ENCODE peak calls at places on chromosomes 3 and 15, in five cellular contexts. U is foreskin fibroblast, F is cardiac fibroblast, K is left ventricle myocardium inferior, V is brain microvascular endothelial cell. G is an unnamed sample.

GRCh38 chr3:129369711-129370110 is 58.7 kb downstream of the EFCAB12 start:
- DNase-seq in U (no peak), F (no peak), K (no peak), V (no peak), G (no peak)

GRCh38 chr3:153289334-153289808 is 127.3 kb downstream of the RAP2B start:
- DNase-seq in F (peak), V (peak), U (peak), K (no peak), G (peak)

GRCh38 chr3:79846148-79846933 is 78.5 kb upstream of the ROBO1 start:
- DNase-seq in F (no peak), V (no peak), U (no peak), K (no peak), G (no peak)

GRCh38 chr3:128060473-128061381 is 8.5 kb downstream of the SEC61A1 start:
- DNase-seq in U (peak), F (peak), K (no peak), V (peak), G (peak)

GRCh38 chr3:8839607-8840325 is 70.4 kb upstream of the OXTR start:
- DNase-seq in K (no peak), F (peak), V (no peak), U (no peak), G (no peak)

GRCh38 chr3:198076722-198077308 is 116.8 kb downstream of the LMLN start:
- DNase-seq in F (no peak), V (no peak), K (no peak), U (no peak), G (no peak)

GRCh38 chr3:49630784-49631183 is 43.4 kb upstream of the APEH start:
- DNase-seq in V (no peak), F (no peak), K (no peak), U (no peak), G (no peak)

GRCh38 chr15:48978638-48979037 is 14.9 kb upstream of the SHC4 start:
- DNase-seq in K (no peak), V (no peak), F (no peak), U (no peak), G (no peak)

GRCh38 chr15:87033056-87033455 is 953.4 kb downstream of the AGBL1 start:
- DNase-seq in K (no peak), U (no peak), V (peak), F (peak), G (peak)

GRCh38 chr15:48059786-48060185 is 61.0 kb upstream of the SLC24A5 start:
- DNase-seq in F (no peak), K (peak), V (no peak), U (peak), G (peak)

GRCh38 chr3:50651875-50652529 is 22.7 kb upstream of the DOCK3 start:
- DNase-seq in K (no peak), V (no peak), F (no peak), U (no peak), G (no peak)

GRCh38 chr3:168801792-168802191 is 706.1 kb upstream of the GOLIM4 start:
- DNase-seq in U (peak), V (peak), F (peak), K (no peak), G (peak)

GRCh38 chr15:61992518-61992917 is 67.7 kb downstream of the VPS13C start:
- DNase-seq in V (no peak), U (no peak), K (no peak), F (no peak), G (no peak)

GRCh38 chr15:92681141-92681622 is 25.6 kb upstream of the FAM174B start:
- DNase-seq in V (peak), F (peak), U (peak), K (no peak), G (peak)

GRCh38 chr3:120741837-120742197 is 499 bp downstream of the RABL3 start:
- DNase-seq in U (no peak), V (no peak), K (no peak), F (peak), G (peak)

GRCh38 chr3:59302442-59302841 is 252.6 kb upstream of the CFAP20DC start:
- DNase-seq in F (no peak), U (no peak), K (no peak), V (no peak), G (no peak)

GRCh38 chr3:128853826-128854225 is 25.6 kb upstream of the ACAD9 start:
- DNase-seq in V (no peak), U (no peak), K (no peak), F (no peak), G (no peak)

GRCh38 chr3:45003406-45003805 is 22.7 kb upstream of the CLEC3B start:
- DNase-seq in U (no peak), K (no peak), F (no peak), V (no peak), G (no peak)

GRCh38 chr3:188345223-188345622 is 191.3 kb downstream of the LPP start:
- DNase-seq in U (peak), F (peak), K (no peak), V (peak), G (peak)

GRCh38 chr3:194003128-194004057 is 132.6 kb upstream of the HES1 start:
- DNase-seq in F (peak), V (peak), U (peak), K (peak), G (peak)

GRCh38 chr15:88476635-88477038 is 9.1 kb downstream of the MRPS11 start:
- DNase-seq in F (peak), V (peak), U (peak), K (no peak), G (peak)

GRCh38 chr3:36201546-36201945 is 178.8 kb upstream of the STAC start:
- DNase-seq in F (no peak), K (no peak), U (no peak), V (no peak), G (no peak)

GRCh38 chr3:40970067-40970466 is 229.2 kb upstream of the CTNNB1 start:
- DNase-seq in F (no peak), K (no peak), V (no peak), U (no peak), G (no peak)

GRCh38 chr15:63402498-63403253 is 21.0 kb upstream of the CA12 start:
- DNase-seq in U (peak), V (peak), K (no peak), F (peak), G (peak)

GRCh38 chr3:128841926-128842920 is 37.2 kb upstream of the ACAD9 start:
- DNase-seq in U (no peak), F (no peak), V (no peak), K (no peak), G (no peak)

GRCh38 chr15:101137312-101137940 is 114.4 kb downstream of the CHSY1 start:
- DNase-seq in U (no peak), F (no peak), K (no peak), V (no peak), G (no peak)

GRCh38 chr15:45205192-45205591 is 17.4 kb upstream of the SHF start:
- DNase-seq in K (peak), V (peak), F (peak), U (peak), G (peak)

GRCh38 chr3:15055019-15055557 is 10.0 kb downstream of the MRPS25 start:
- DNase-seq in F (peak), K (no peak), U (peak), V (peak), G (no peak)

GRCh38 chr15:90174140-90174891 is 26.8 kb upstream of the SEMA4B start:
- DNase-seq in K (peak), V (no peak), F (peak), U (peak), G (no peak)

GRCh38 chr3:58535531-58536500 is 1.2 kb downstream of the ACOX2 start:
- DNase-seq in U (peak), K (no peak), V (no peak), F (no peak), G (peak)

GRCh38 chr3:149374391-149374790 is 3.1 kb downstream of the TM4SF1 start:
- DNase-seq in U (no peak), F (peak), V (no peak), K (no peak), G (no peak)
- TF ChIP-seq CTCF in U (no peak), F (no peak), V (no peak), K (no peak), G (no peak)

GRCh38 chr3:195096053-195096452 is 174.9 kb downstream of the XXYLT1 start:
- DNase-seq in V (no peak), U (no peak), K (no peak), F (no peak), G (no peak)

GRCh38 chr3:195095035-195095703 is 175.8 kb downstream of the XXYLT1 start:
- DNase-seq in V (no peak), U (peak), K (peak), F (no peak), G (no peak)

GRCh38 chr3:195095704-195096036 is 175.3 kb downstream of the XXYLT1 start:
- DNase-seq in F (no peak), U (peak), V (no peak), K (peak), G (no peak)

GRCh38 chr3:195094211-195094921 is 176.6 kb downstream of the XXYLT1 start:
- DNase-seq in F (no peak), V (no peak), U (no peak), K (peak), G (no peak)

GRCh38 chr3:195093731-195094130 is 177.2 kb downstream of the XXYLT1 start:
- DNase-seq in V (no peak), F (no peak), U (no peak), K (peak), G (no peak)
- H3K4me3 ChIP-seq in V (no peak), F (no peak), U (no peak), K (no peak), G (no peak)

GRCh38 chr3:115667175-115668065 is 44.1 kb downstream of the GAP43 start:
- DNase-seq in U (peak), F (peak), V (no peak), K (no peak), G (no peak)
- TF ChIP-seq CTCF in U (no peak), F (no peak), V (peak), K (no peak), G (peak)

DNA sequence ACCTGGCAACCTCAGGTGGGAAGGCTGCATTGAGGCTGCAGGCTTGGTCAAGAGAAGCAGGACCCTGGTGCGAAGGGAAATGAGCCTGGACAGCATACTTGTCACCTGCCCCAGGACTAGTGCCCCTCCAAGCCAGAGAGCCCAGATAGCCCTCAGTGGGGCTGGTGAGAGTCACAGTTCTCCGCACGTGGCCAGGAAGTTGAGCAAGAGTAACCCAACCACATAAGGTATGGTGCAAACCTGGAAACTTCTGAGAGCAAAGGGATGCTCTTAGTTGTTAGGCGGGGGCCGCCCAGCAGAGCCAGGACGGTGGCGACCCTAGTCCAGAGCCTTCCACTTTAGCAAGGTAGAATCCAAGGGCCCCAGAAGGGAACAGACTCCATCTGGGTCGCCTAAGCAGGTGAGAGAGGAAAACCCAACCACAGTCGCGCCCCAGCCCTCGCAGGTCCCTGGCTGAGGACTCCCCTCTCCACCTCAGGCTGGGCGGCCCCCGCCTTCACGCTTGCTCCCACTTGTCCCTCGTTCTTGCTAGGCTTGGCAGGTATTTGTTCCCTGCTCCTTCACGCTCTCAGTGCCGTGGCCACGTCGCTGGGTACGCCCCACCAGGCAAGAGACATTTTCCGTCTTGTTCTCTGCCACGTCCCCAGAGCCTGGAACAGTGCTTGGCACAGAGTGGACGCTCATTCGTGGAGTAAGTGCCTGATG is 1.1 kb upstream of the VPS18 start:
- DNase-seq in U (no peak), F (peak), K (no peak), V (no peak), G (no peak)
- H3K4me3 ChIP-seq in U (no peak), F (no peak), K (peak), V (no peak), G (no peak)

DNA sequence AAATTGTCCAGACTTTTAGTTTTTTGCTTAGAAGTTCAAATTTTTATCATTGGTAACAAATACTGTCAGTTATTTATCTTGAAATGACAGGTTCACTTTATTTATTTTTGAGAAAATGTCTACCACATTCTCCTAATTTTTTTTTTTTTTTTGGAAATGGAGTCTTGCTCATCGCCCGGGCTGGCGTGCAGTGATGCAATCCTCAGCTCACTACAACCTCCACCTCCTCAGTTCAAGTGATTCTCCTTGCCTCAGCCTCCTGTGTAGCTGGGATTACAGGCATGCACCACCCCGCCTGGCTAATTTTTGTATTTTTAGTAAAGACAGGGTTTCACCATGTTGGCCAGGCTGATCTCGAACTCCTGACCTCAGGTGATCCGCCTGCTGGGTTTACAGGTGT is 16.1 kb upstream of the EBLN2 start:
- DNase-seq in F (peak), U (peak), K (no peak), V (no peak), G (peak)
- TF ChIP-seq CTCF in F (no peak), U (no peak), K (no peak), V (no peak), G (no peak)

GRCh38 chr15:51866161-51866560 is 36.7 kb downstream of the TMOD3 start:
- DNase-seq in U (no peak), F (no peak), V (no peak), K (no peak), G (no peak)
- H3K4me3 ChIP-seq in U (no peak), F (no peak), V (no peak), K (no peak), G (no peak)

G was measured in fibroblast of the aortic adventitia.